ENCODE peak calls at places on chromosomes 1 and 21, in nine cellular contexts. E is GM18507; H is stimulated activated CD8-positive, alpha-beta memory T cell treated with anti-CD3 and anti-CD28 coated beads, Interleukin-4, amount 100 ng/mL, for 24 hours; U is tibial nerve; Z is left ventricle myocardium superior; F is MV-4-11; R is NCI-H1048; J is AG09309; O is AG08396. N is an unnamed sample.
A peak's percentile ranks its signal among the peaks of the same experiment; 100 is the strongest.

GRCh38 chr1:214331827-214332423 is 51.0 kb downstream of the SMYD2 start:
- DNase-seq in H (peak; percentile 20), F (peak; percentile 25), O (peak; percentile 69), E (peak; percentile 40), J (no peak), R (peak; percentile 26), Z (no peak), U (no peak), N (no peak)

GRCh38 chr21:42524341-42525227 is 10.9 kb downstream of the SLC37A1 start:
- DNase-seq in F (peak; percentile 69), Z (peak; percentile 79), E (no peak), O (peak; percentile 42), H (peak; percentile 46), U (peak; percentile 69), J (peak; percentile 10), R (no peak), N (peak; percentile 9)

GRCh38 chr21:34743831-34744230 is 75.0 kb downstream of the CLIC6 start:
- DNase-seq in H (no peak), R (no peak), J (peak; percentile 88), F (no peak), E (no peak), Z (no peak), O (peak; percentile 57), U (peak; percentile 41), N (peak; percentile 62)

GRCh38 chr1:198132060-198132781 is 24.6 kb upstream of the NEK7 start:
- DNase-seq in F (peak; percentile 43), U (no peak), O (no peak), H (no peak), Z (no peak), J (no peak), E (no peak), R (no peak), N (no peak)

GRCh38 chr1:220099826-220100225 is 5.9 kb downstream of the IARS2 start:
- DNase-seq in R (no peak), U (no peak), E (no peak), H (no peak), F (no peak), J (no peak), O (no peak), Z (no peak), N (no peak)

GRCh38 chr1:100187912-100188311 is 9.9 kb upstream of the LRRC39 start:
- DNase-seq in O (peak; percentile 10), U (no peak), Z (peak; percentile 43), F (peak; percentile 47), J (no peak), R (peak; percentile 4), H (no peak), E (no peak), N (no peak)

GRCh38 chr1:156419863-156420208 is 50.8 kb downstream of the RHBG start:
- DNase-seq in J (no peak), R (no peak), Z (no peak), U (no peak), H (peak; percentile 31), O (no peak), F (no peak), E (no peak), N (no peak)

GRCh38 chr1:111927652-111928051 is 61.8 kb downstream of the KCND3 start:
- DNase-seq in U (no peak), J (no peak), H (no peak), F (no peak), Z (no peak), R (no peak), E (no peak), O (no peak), N (no peak)

GRCh38 chr1:185567438-185567837 is 166.8 kb upstream of the HMCN1 start:
- DNase-seq in Z (no peak), R (no peak), O (no peak), J (no peak), U (no peak), H (no peak), E (no peak), F (no peak), N (no peak)

GRCh38 chr1:165880993-165881392 is 53.6 kb downstream of the UCK2 start:
- DNase-seq in R (no peak), J (no peak), H (no peak), Z (no peak), F (no peak), O (no peak), U (no peak), E (no peak), N (no peak)

GRCh38 chr1:56357931-56358783 is 221.2 kb downstream of the PLPP3 start:
- DNase-seq in O (no peak), H (no peak), Z (no peak), R (no peak), U (no peak), J (no peak), E (no peak), F (no peak), N (no peak)

GRCh38 chr1:182338806-182339370 is 52.7 kb downstream of the GLUL start:
- DNase-seq in Z (no peak), U (no peak), O (no peak), J (no peak), H (no peak), F (peak; percentile 69), E (no peak), R (no peak), N (no peak)

GRCh38 chr1:51663105-51663504 is 46.2 kb downstream of the OSBPL9 start:
- DNase-seq in R (no peak), Z (no peak), E (no peak), J (no peak), H (no peak), U (no peak), F (no peak), O (no peak), N (no peak)

GRCh38 chr21:18041012-18041411 is 203.6 kb upstream of the CHODL start:
- DNase-seq in O (no peak), R (no peak), Z (no peak), H (no peak), J (no peak), E (no peak), F (peak; percentile 23), U (no peak), N (no peak)

GRCh38 chr1:36352141-36352909 is 28.9 kb upstream of the EVA1B start:
- DNase-seq in F (no peak), R (no peak), Z (no peak), O (no peak), U (no peak), E (no peak), H (no peak), J (no peak), N (no peak)

GRCh38 chr1:51119331-51119730 is 17.3 kb downstream of the C1orf185 start:
- DNase-seq in J (no peak), O (no peak), Z (no peak), F (no peak), H (no peak), U (no peak), E (no peak), R (no peak), N (no peak)

GRCh38 chr1:111419037-111419436 is 8.5 kb downstream of the OVGP1 start:
- DNase-seq in R (no peak), J (no peak), O (no peak), F (no peak), H (no peak), U (no peak), E (no peak), Z (no peak), N (no peak)

GRCh38 chr1:39354572-39354971 is 136.9 kb upstream of the BMP8A start:
- DNase-seq in O (no peak), R (no peak), J (no peak), F (peak; percentile 36), H (no peak), E (no peak), U (no peak), Z (no peak), N (no peak)

GRCh38 chr1:152347116-152347728 is 12.6 kb downstream of the FLG2 start:
- DNase-seq in R (no peak), O (peak; percentile 22), F (peak; percentile 47), H (peak; percentile 1), U (no peak), J (peak; percentile 10), Z (no peak), E (peak; percentile 1), N (peak; percentile 30)

GRCh38 chr1:78054559-78054958 is 8.8 kb downstream of the GIPC2 start:
- DNase-seq in O (no peak), H (no peak), F (no peak), E (no peak), U (no peak), J (no peak), R (no peak), Z (no peak), N (no peak)

GRCh38 chr1:40421694-40422384 is 28.4 kb upstream of the ZFP69B start:
- DNase-seq in F (peak; percentile 78), R (no peak), U (no peak), Z (no peak), E (no peak), O (no peak), H (no peak), J (no peak), N (no peak)

GRCh38 chr1:18109756-18110597 is 2.4 kb downstream of the IGSF21 start:
- DNase-seq in E (no peak), O (no peak), H (no peak), U (peak; percentile 26), R (no peak), J (no peak), F (no peak), Z (peak; percentile 65), N (no peak)

GRCh38 chr1:12472798-12473551 is 145.0 kb downstream of the DHRS3 start:
- DNase-seq in R (no peak), E (peak; percentile 14), H (peak; percentile 64), F (no peak), U (no peak), O (no peak), Z (peak; percentile 36), J (no peak), N (no peak)

GRCh38 chr1:231844986-231845502 is 218.5 kb downstream of the DISC1 start:
- DNase-seq in U (no peak), J (no peak), F (peak; percentile 23), R (no peak), E (no peak), Z (no peak), H (no peak), O (no peak), N (no peak)

GRCh38 chr1:20366766-20367602 is 76.3 kb downstream of the VWA5B1 start:
- DNase-seq in O (peak; percentile 85), E (no peak), J (no peak), H (no peak), R (no peak), F (no peak), Z (peak; percentile 56), U (no peak), N (no peak)

GRCh38 chr21:44761011-44761729 is 40.5 kb downstream of the UBE2G2 start:
- DNase-seq in Z (no peak), F (no peak), E (no peak), H (no peak), J (no peak), U (no peak), R (no peak), O (no peak), N (no peak)

GRCh38 chr1:31571340-31572295 is 4.7 kb upstream of the TINAGL1 start:
- DNase-seq in J (no peak), F (peak; percentile 83), E (no peak), O (no peak), H (no peak), U (no peak), R (no peak), Z (no peak), N (no peak)

GRCh38 chr1:179743679-179744400 is 749 bp downstream of the FAM163A start:
- DNase-seq in H (no peak), F (no peak), O (no peak), E (no peak), J (no peak), Z (peak; percentile 40), R (no peak), U (no peak), N (no peak)

GRCh38 chr1:94876362-94876761 is 50.5 kb downstream of the CNN3 start:
- DNase-seq in R (no peak), H (no peak), U (no peak), Z (no peak), F (peak; percentile 68), O (no peak), J (no peak), E (no peak), N (no peak)

GRCh38 chr1:118711356-118711755 is 276.8 kb downstream of the TBX15 start:
- DNase-seq in H (no peak), O (no peak), U (no peak), J (no peak), Z (no peak), E (no peak), F (no peak), R (no peak), N (no peak)

GRCh38 chr21:33924079-33924765 is 8.6 kb upstream of the ATP5PO start:
- DNase-seq in E (peak; percentile 50), O (peak; percentile 77), U (peak; percentile 86), H (peak; percentile 79), Z (peak; percentile 91), F (peak; percentile 58), J (peak; percentile 33), R (peak; percentile 30), N (peak; percentile 52)